ENCODE peak calls at places on chromosomes 5 and 9, in eight cellular contexts. T is osteocyte; G is iPS-NIHi11; B is C1 segment of cervical spinal cord; M is mesothelial cell of epicardium; Z is neuronal stem cell; N is stimulated activated CD8-positive, alpha-beta memory T cell treated with anti-CD3 and anti-CD28 coated beads, Interleukin-7, amount 100 ng/mL, for 24 hours; E is activated T-helper 9 cell treated with anti-CD3 and anti-CD28 coated beads, Interleukin-2, amount 50 U/mL, for 16 hours. J is an unnamed sample.

GRCh38 chr5:128227984-128228383 is 144.4 kb downstream of the SLC12A2 start:
- DNase-seq in G (no peak), E (no peak), M (no peak), T (no peak), B (no peak), Z (no peak), N (no peak), J (no peak)

GRCh38 chr5:35979694-35980093 is 11.5 kb downstream of the UGT3A1 start:
- DNase-seq in Z (no peak), G (no peak), E (no peak), M (no peak), N (no peak), T (no peak), B (no peak), J (no peak)

GRCh38 chr5:6773342-6774035 is 60.3 kb downstream of the TENT4A start:
- DNase-seq in N (no peak), Z (no peak), E (no peak), M (no peak), G (no peak), T (no peak), B (no peak), J (no peak)

GRCh38 chr9:121650220-121651013 is 1.0 kb upstream of the DAB2IP start:
- DNase-seq in G (peak; percentile 78), B (no peak), E (no peak), N (peak; percentile 21), M (peak; percentile 80), T (peak; percentile 87), Z (peak; percentile 79), J (peak; percentile 93)

GRCh38 chr5:126656397-126657007 is 55.8 kb downstream of the PHAX start:
- DNase-seq in E (no peak), B (no peak), M (no peak), N (no peak), Z (peak; percentile 41), T (no peak), G (peak; percentile 53), J (no peak)

GRCh38 chr9:93577045-93577939 is 908 bp downstream of the PHF2 start:
- DNase-seq in M (no peak), G (peak; percentile 46), E (no peak), Z (peak; percentile 20), N (no peak), T (peak; percentile 84), B (no peak), J (no peak)

GRCh38 chr5:127561254-127561653 is 43.8 kb downstream of the PRRC1 start:
- DNase-seq in N (no peak), G (no peak), B (no peak), Z (no peak), E (no peak), M (no peak), T (no peak), J (no peak)

GRCh38 chr5:128632264-128632663 is 94.2 kb upstream of the FBN2 start:
- DNase-seq in M (no peak), E (no peak), B (no peak), Z (no peak), T (no peak), G (no peak), N (no peak), J (no peak)

GRCh38 chr5:161311965-161312364 is 234.6 kb downstream of the GABRB2 start:
- DNase-seq in N (no peak), Z (no peak), E (no peak), G (no peak), B (no peak), T (no peak), M (no peak), J (no peak)

GRCh38 chr9:15982182-15982581 is 429.3 kb downstream of the CCDC171 start:
- DNase-seq in N (no peak), B (no peak), E (no peak), Z (no peak), M (no peak), T (no peak), G (no peak), J (no peak)